ENCODE peak calls at places on chromosomes 7 and 10, in seven cellular contexts. F is aorta; Y is mammary epithelial cell; I is psoas muscle; P is SJSA1; S is CD8-positive, alpha-beta memory T cell; Z is cardiac muscle cell. J is an unnamed sample. For H3K9me3 and H3K4me1, the result is how much of the 10 kb centered on the place peaks cover.

GRCh38 chr7:116152276-116152675 is 58.1 kb upstream of the TES start:
- DNase-seq in F (no peak), Y (no peak), I (no peak), P (no peak), S (no peak), Z (no peak), J (no peak)

GRCh38 chr10:127834791-127835190 is 58.0 kb downstream of the CLRN3 start:
- DNase-seq in F (no peak), Y (no peak), I (no peak), P (no peak), S (no peak), Z (no peak), J (no peak)

GRCh38 chr10:115844592-115844991 is 428.4 kb downstream of the GFRA1 start:
- DNase-seq in F (no peak), Y (no peak), I (no peak), P (no peak), S (no peak), Z (peak), J (no peak)

GRCh38 chr7:16794990-16795389 is 9.8 kb downstream of the AGR2 start:
- DNase-seq in F (no peak), Y (no peak), I (no peak), P (no peak), S (no peak), Z (no peak), J (no peak)

GRCh38 chr7:77940647-77941046 is 142.1 kb downstream of the PHTF2 start:
- DNase-seq in F (no peak), Y (peak), I (no peak), P (no peak), S (no peak), Z (peak), J (no peak)

GRCh38 chr7:74405899-74406512 is 47.7 kb upstream of the GTF2IRD1 start:
- DNase-seq in F (no peak), Y (no peak), I (no peak), P (no peak), S (no peak), Z (no peak), J (no peak)

GRCh38 chr10:132905661-132906060 is 36.7 kb downstream of the CFAP46 start:
- DNase-seq in F (no peak), Y (no peak), I (no peak), P (no peak), S (peak), Z (no peak), J (no peak)

GRCh38 chr10:133134411-133135115 is 25.5 kb upstream of the KNDC1 start:
- DNase-seq in F (peak), Y (no peak), I (peak), P (no peak), S (no peak), Z (no peak), J (no peak)

GRCh38 chr7:51082940-51083533 is 233.6 kb downstream of the COBL start:
- DNase-seq in F (no peak), Y (no peak), I (no peak), P (no peak), S (no peak), Z (no peak), J (no peak)

GRCh38 chr10:63414481-63415260 is 51.1 kb downstream of the JMJD1C start:
- DNase-seq in F (no peak), Y (no peak), I (no peak), P (no peak), S (no peak), Z (no peak), J (no peak)

GRCh38 chr10:125559210-125559609 is 123.8 kb downstream of the TEX36 start:
- DNase-seq in F (no peak), Y (no peak), I (no peak), P (no peak), S (no peak), Z (no peak), J (no peak)

GRCh38 chr7:159115601-159116501 is 28.8 kb downstream of the VIPR2 start:
- DNase-seq in F (no peak), Y (no peak), I (peak), P (no peak), S (no peak), Z (no peak), J (no peak)

GRCh38 chr10:60235001-60235400 is 154.7 kb downstream of the ANK3 start:
- DNase-seq in F (no peak), Y (peak), I (no peak), P (no peak), S (no peak), Z (peak), J (no peak)

GRCh38 chr10:119290301-119291036 is 83.1 kb downstream of the GRK5 start:
- DNase-seq in F (no peak), Y (no peak), I (no peak), P (no peak), S (no peak), Z (no peak), J (no peak)

GRCh38 chr10:66629976-66630375 is 295.9 kb upstream of the LRRTM3 start:
- DNase-seq in F (no peak), Y (peak), I (no peak), P (no peak), S (no peak), Z (no peak), J (no peak)

GRCh38 chr10:79148452-79149344 is 79.9 kb downstream of the ZMIZ1 start:
- DNase-seq in F (peak), Y (peak), I (peak), P (peak), S (no peak), Z (no peak), J (no peak)

GRCh38 chr7:108454674-108455523 is 1.3 kb downstream of the NRCAM start:
- DNase-seq in F (no peak), Y (peak), I (no peak), P (no peak), S (no peak), Z (peak), J (no peak)

DNA sequence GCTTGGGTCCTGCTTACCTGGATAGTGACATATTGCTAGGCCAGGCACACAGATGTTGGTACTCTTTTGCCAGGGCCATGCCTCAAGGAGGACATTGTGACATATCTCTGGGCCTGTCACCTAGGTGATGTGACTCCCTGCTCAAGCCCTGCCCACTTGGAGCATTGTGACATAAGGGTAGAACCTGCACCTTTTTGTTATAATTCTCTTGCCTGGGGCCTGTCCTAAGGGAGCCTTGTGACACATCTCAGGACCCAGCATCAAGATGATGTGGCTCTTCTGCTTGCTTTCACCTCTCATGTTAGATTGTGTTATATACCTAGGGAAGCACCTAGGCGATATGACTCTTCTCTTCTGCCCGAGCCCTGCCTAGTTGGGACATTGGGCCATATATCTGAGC is 57.4 kb downstream of the ZNF736 start:
- DNase-seq in F (no peak), Y (no peak), I (no peak), P (no peak), S (no peak), Z (no peak), J (no peak)
- H3K9me3 ChIP-seq in F (under half), Y (under half), I (under half), P (under half), S (under half), Z (under half), J (under half)

DNA sequence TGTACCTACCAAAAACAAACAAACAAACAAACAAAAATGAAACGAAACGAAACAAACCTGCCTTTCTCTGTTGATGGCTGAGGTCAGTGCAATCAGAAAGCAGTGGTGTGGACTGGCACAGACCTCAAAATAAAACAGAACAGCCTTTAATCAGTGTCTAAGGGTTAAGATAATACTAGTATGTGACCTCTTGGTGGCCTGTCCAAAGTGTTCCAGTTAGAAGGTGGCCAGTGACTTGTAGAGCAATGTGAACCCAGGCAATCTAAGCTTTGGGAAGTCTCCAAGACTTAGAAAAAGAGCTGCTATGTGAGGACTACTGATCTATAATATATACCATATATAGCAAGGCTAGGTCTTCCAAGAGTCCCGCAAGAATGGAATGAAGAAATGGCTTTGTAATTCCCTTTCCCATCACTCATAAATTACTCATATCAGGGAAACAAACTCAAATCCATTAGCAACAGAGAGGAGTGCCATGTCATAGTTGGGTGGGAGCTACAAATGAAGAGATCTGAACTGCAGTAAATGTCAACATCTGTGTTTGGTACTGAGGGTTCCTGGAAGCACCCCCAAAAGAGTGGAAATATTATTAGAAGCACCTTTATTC is 28.1 kb downstream of the ABLIM1 start:
- DNase-seq in F (no peak), Y (no peak), I (no peak), P (no peak), S (no peak), Z (no peak), J (no peak)
- H3K4me1 ChIP-seq in F (under half), Y (half or more), I (under half), P (half or more), S (under half), Z (half or more), J (under half)

GRCh38 chr10:80187060-80187459 is 18.3 kb downstream of the ANXA11 start:
- DNase-seq in F (no peak), Y (no peak), I (no peak), P (no peak), S (no peak), Z (no peak), J (no peak)
- H3K4me3 ChIP-seq in F (no peak), Y (no peak), I (no peak), P (no peak), S (peak), Z (no peak), J (no peak)

DNA sequence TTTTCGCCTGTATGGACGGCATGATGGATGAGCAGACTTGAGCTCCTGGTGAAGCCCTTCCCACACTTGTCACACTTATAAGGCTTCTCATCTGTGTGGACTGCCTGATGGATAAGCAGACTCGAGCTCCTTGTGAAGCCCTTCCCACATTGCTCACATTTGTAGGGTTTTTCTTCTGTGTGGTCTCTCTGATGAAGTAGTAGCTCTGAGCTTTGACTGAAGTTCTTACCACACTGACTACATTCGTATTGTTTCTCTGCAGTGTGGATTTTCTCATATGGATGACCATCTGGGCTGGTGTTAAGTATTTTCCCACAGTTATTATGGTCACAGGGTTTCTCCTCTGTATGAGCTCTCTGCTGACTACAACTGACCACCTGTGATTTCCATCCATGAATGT is 17.2 kb downstream of the ZNF239 start:
- DNase-seq in F (no peak), Y (no peak), I (no peak), P (no peak), S (no peak), Z (no peak), J (no peak)
- H3K9me3 ChIP-seq in F (under half), Y (under half), I (under half), P (under half), S (under half), Z (under half), J (under half)

DNA sequence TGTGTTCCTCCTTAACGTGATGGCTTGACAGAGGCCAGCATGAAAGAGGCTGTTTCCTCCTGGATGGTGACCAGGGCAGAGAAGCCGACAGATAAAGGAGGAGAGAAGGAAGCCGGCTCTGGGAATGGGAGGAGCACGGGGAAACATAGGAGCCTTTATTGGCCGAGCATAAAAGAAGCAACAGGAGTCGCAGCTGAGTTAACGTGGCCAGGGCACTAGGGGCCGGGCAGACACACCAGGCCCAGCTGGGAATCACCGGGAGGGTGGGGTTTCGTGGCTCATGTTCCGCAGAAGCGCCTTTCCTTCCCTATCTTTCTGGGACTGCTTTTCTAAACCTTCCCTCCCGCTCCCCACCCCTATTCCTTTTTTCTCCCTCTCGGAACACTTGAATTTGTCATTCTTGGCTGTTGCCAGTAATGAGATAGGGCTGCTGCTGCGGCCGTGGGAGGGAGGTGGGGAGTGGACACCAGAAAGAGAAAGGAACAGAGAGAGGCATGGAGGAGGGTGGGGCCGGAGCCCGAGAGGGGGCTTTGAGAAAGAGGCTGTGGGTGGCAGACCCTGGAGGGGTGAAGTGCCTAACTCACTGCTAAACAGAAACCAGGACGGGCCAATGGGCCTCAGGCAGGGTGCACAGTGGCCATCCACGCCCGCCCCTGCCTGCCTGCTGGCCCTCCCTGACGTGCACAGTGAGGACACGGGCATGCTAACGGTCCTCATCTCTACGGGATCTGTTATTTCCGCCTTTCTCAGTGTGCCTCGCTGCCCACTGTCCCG is 65.2 kb downstream of the COL13A1 start:
- DNase-seq in F (no peak), Y (peak), I (no peak), P (peak), S (no peak), Z (peak), J (no peak)
- H3K4me1 ChIP-seq in F (under half), Y (half or more), I (under half), P (half or more), S (under half), Z (under half), J (under half)

J was measured in iPS DF 6.9.